ENCODE peak calls at places on chromosomes 1 and 21, in nine cellular contexts. One of them, this sample, is unnamed.

GRCh38 chr1:45266151-45266801 is 59.9 kb upstream of the ZSWIM5 start:
- DNase-seq in coronary artery: no peak
- DNase-seq in Calu3: peak; percentile 14
- DNase-seq in memory B cell: no peak
- DNase-seq in stimulated activated CD4-positive, alpha-beta T cell treated with anti-CD3 and anti-CD28 coated beads, Interleukin-1b, Interleukin-23, amount 100 ng/mL, for 48 hours: no peak
- DNase-seq in T1000: peak; percentile 40
- DNase-seq in upper lobe of right lung: no peak
- DNase-seq in activated naive CD8-positive, alpha-beta T cell treated with anti-CD3 and anti-CD28 coated beads for 36 hours: no peak
- DNase-seq in mucosa of gallbladder: peak; percentile 54
- DNase-seq in this sample: no peak

GRCh38 chr1:209707308-209707707 is 2.7 kb downstream of the HSD11B1 start:
- DNase-seq in coronary artery: no peak
- DNase-seq in Calu3: no peak
- DNase-seq in memory B cell: no peak
- DNase-seq in stimulated activated CD4-positive, alpha-beta T cell treated with anti-CD3 and anti-CD28 coated beads, Interleukin-1b, Interleukin-23, amount 100 ng/mL, for 48 hours: no peak
- DNase-seq in T1000: no peak
- DNase-seq in upper lobe of right lung: no peak
- DNase-seq in activated naive CD8-positive, alpha-beta T cell treated with anti-CD3 and anti-CD28 coated beads for 36 hours: no peak
- DNase-seq in mucosa of gallbladder: no peak
- DNase-seq in this sample: no peak

GRCh38 chr1:172357753-172358152 is 62.7 kb upstream of the C1orf105 start:
- DNase-seq in coronary artery: no peak
- DNase-seq in Calu3: no peak
- DNase-seq in memory B cell: no peak
- DNase-seq in stimulated activated CD4-positive, alpha-beta T cell treated with anti-CD3 and anti-CD28 coated beads, Interleukin-1b, Interleukin-23, amount 100 ng/mL, for 48 hours: no peak
- DNase-seq in T1000: no peak
- DNase-seq in upper lobe of right lung: no peak
- DNase-seq in activated naive CD8-positive, alpha-beta T cell treated with anti-CD3 and anti-CD28 coated beads for 36 hours: no peak
- DNase-seq in mucosa of gallbladder: no peak
- DNase-seq in this sample: no peak

GRCh38 chr1:93042822-93043557 is 36.1 kb upstream of the MTF2 start:
- DNase-seq in coronary artery: no peak
- DNase-seq in Calu3: no peak
- DNase-seq in memory B cell: no peak
- DNase-seq in stimulated activated CD4-positive, alpha-beta T cell treated with anti-CD3 and anti-CD28 coated beads, Interleukin-1b, Interleukin-23, amount 100 ng/mL, for 48 hours: no peak
- DNase-seq in T1000: no peak
- DNase-seq in upper lobe of right lung: no peak
- DNase-seq in activated naive CD8-positive, alpha-beta T cell treated with anti-CD3 and anti-CD28 coated beads for 36 hours: no peak
- DNase-seq in mucosa of gallbladder: no peak
- DNase-seq in this sample: no peak

GRCh38 chr1:201585099-201585498 is 46.2 kb downstream of the NAV1 start:
- DNase-seq in coronary artery: no peak
- DNase-seq in Calu3: no peak
- DNase-seq in memory B cell: no peak
- DNase-seq in stimulated activated CD4-positive, alpha-beta T cell treated with anti-CD3 and anti-CD28 coated beads, Interleukin-1b, Interleukin-23, amount 100 ng/mL, for 48 hours: no peak
- DNase-seq in T1000: no peak
- DNase-seq in upper lobe of right lung: no peak
- DNase-seq in activated naive CD8-positive, alpha-beta T cell treated with anti-CD3 and anti-CD28 coated beads for 36 hours: no peak
- DNase-seq in mucosa of gallbladder: no peak
- DNase-seq in this sample: no peak

GRCh38 chr1:50979964-50980363 is 9.9 kb downstream of the CDKN2C start:
- DNase-seq in coronary artery: no peak
- DNase-seq in Calu3: no peak
- DNase-seq in memory B cell: no peak
- DNase-seq in stimulated activated CD4-positive, alpha-beta T cell treated with anti-CD3 and anti-CD28 coated beads, Interleukin-1b, Interleukin-23, amount 100 ng/mL, for 48 hours: no peak
- DNase-seq in T1000: no peak
- DNase-seq in upper lobe of right lung: no peak
- DNase-seq in activated naive CD8-positive, alpha-beta T cell treated with anti-CD3 and anti-CD28 coated beads for 36 hours: no peak
- DNase-seq in mucosa of gallbladder: no peak
- DNase-seq in this sample: no peak

GRCh38 chr1:219938706-219939105 is 10.3 kb upstream of the SLC30A10 start:
- DNase-seq in coronary artery: no peak
- DNase-seq in Calu3: no peak
- DNase-seq in memory B cell: no peak
- DNase-seq in stimulated activated CD4-positive, alpha-beta T cell treated with anti-CD3 and anti-CD28 coated beads, Interleukin-1b, Interleukin-23, amount 100 ng/mL, for 48 hours: no peak
- DNase-seq in T1000: peak; percentile 65
- DNase-seq in upper lobe of right lung: no peak
- DNase-seq in activated naive CD8-positive, alpha-beta T cell treated with anti-CD3 and anti-CD28 coated beads for 36 hours: no peak
- DNase-seq in mucosa of gallbladder: no peak
- DNase-seq in this sample: no peak

GRCh38 chr1:24443241-24443656 is 27.6 kb downstream of the NIPAL3 start:
- DNase-seq in coronary artery: no peak
- DNase-seq in Calu3: no peak
- DNase-seq in memory B cell: no peak
- DNase-seq in stimulated activated CD4-positive, alpha-beta T cell treated with anti-CD3 and anti-CD28 coated beads, Interleukin-1b, Interleukin-23, amount 100 ng/mL, for 48 hours: no peak
- DNase-seq in T1000: no peak
- DNase-seq in upper lobe of right lung: no peak
- DNase-seq in activated naive CD8-positive, alpha-beta T cell treated with anti-CD3 and anti-CD28 coated beads for 36 hours: no peak
- DNase-seq in mucosa of gallbladder: no peak
- DNase-seq in this sample: no peak

GRCh38 chr21:32103361-32103760 is 175.5 kb downstream of the MIS18A start:
- DNase-seq in coronary artery: no peak
- DNase-seq in Calu3: no peak
- DNase-seq in memory B cell: no peak
- DNase-seq in stimulated activated CD4-positive, alpha-beta T cell treated with anti-CD3 and anti-CD28 coated beads, Interleukin-1b, Interleukin-23, amount 100 ng/mL, for 48 hours: no peak
- DNase-seq in T1000: no peak
- DNase-seq in upper lobe of right lung: no peak
- DNase-seq in activated naive CD8-positive, alpha-beta T cell treated with anti-CD3 and anti-CD28 coated beads for 36 hours: no peak
- DNase-seq in mucosa of gallbladder: no peak
- DNase-seq in this sample: no peak

GRCh38 chr1:10815863-10816195 is 19.4 kb upstream of the CASZ1 start:
- DNase-seq in coronary artery: no peak
- DNase-seq in Calu3: no peak
- DNase-seq in memory B cell: no peak
- DNase-seq in stimulated activated CD4-positive, alpha-beta T cell treated with anti-CD3 and anti-CD28 coated beads, Interleukin-1b, Interleukin-23, amount 100 ng/mL, for 48 hours: no peak
- DNase-seq in T1000: no peak
- DNase-seq in upper lobe of right lung: no peak
- DNase-seq in activated naive CD8-positive, alpha-beta T cell treated with anti-CD3 and anti-CD28 coated beads for 36 hours: no peak
- DNase-seq in mucosa of gallbladder: peak; percentile 25
- DNase-seq in this sample: no peak

GRCh38 chr1:6254691-6255090 is 6.2 kb downstream of the GPR153 start:
- DNase-seq in coronary artery: no peak
- DNase-seq in Calu3: no peak
- DNase-seq in memory B cell: no peak
- DNase-seq in stimulated activated CD4-positive, alpha-beta T cell treated with anti-CD3 and anti-CD28 coated beads, Interleukin-1b, Interleukin-23, amount 100 ng/mL, for 48 hours: no peak
- DNase-seq in T1000: no peak
- DNase-seq in upper lobe of right lung: no peak
- DNase-seq in activated naive CD8-positive, alpha-beta T cell treated with anti-CD3 and anti-CD28 coated beads for 36 hours: no peak
- DNase-seq in mucosa of gallbladder: no peak
- DNase-seq in this sample: no peak

GRCh38 chr1:227454686-227455085 is 108.7 kb upstream of the ZNF678 start:
- DNase-seq in coronary artery: no peak
- DNase-seq in Calu3: no peak
- DNase-seq in memory B cell: no peak
- DNase-seq in stimulated activated CD4-positive, alpha-beta T cell treated with anti-CD3 and anti-CD28 coated beads, Interleukin-1b, Interleukin-23, amount 100 ng/mL, for 48 hours: no peak
- DNase-seq in T1000: no peak
- DNase-seq in upper lobe of right lung: no peak
- DNase-seq in activated naive CD8-positive, alpha-beta T cell treated with anti-CD3 and anti-CD28 coated beads for 36 hours: no peak
- DNase-seq in mucosa of gallbladder: no peak
- DNase-seq in this sample: no peak

GRCh38 chr1:174018565-174018964 is 3.6 kb downstream of the RC3H1 start:
- DNase-seq in coronary artery: no peak
- DNase-seq in Calu3: no peak
- DNase-seq in memory B cell: no peak
- DNase-seq in stimulated activated CD4-positive, alpha-beta T cell treated with anti-CD3 and anti-CD28 coated beads, Interleukin-1b, Interleukin-23, amount 100 ng/mL, for 48 hours: no peak
- DNase-seq in T1000: no peak
- DNase-seq in upper lobe of right lung: no peak
- DNase-seq in activated naive CD8-positive, alpha-beta T cell treated with anti-CD3 and anti-CD28 coated beads for 36 hours: no peak
- DNase-seq in mucosa of gallbladder: no peak
- DNase-seq in this sample: no peak

GRCh38 chr1:97423397-97423796 is 497.4 kb downstream of the DPYD start:
- DNase-seq in coronary artery: no peak
- DNase-seq in Calu3: no peak
- DNase-seq in memory B cell: no peak
- DNase-seq in stimulated activated CD4-positive, alpha-beta T cell treated with anti-CD3 and anti-CD28 coated beads, Interleukin-1b, Interleukin-23, amount 100 ng/mL, for 48 hours: no peak
- DNase-seq in T1000: no peak
- DNase-seq in upper lobe of right lung: no peak
- DNase-seq in activated naive CD8-positive, alpha-beta T cell treated with anti-CD3 and anti-CD28 coated beads for 36 hours: no peak
- DNase-seq in mucosa of gallbladder: no peak
- DNase-seq in this sample: no peak